ENCODE peak calls at places on chromosomes 3 and 15, in eight cellular contexts. X is Peyer's patch, Y is adrenal gland, J is WERI-Rb-1, W is pancreas, K is IMR-90, P is sigmoid colon, E is lower lobe of right lung. D is an unnamed sample. For H3K9me3, the result is how much of the 10 kb centered on the place peaks cover.

GRCh38 chr3:195876297-195877031 is 31.9 kb downstream of the TNK2 start:
- DNase-seq in X (peak), Y (no peak), J (no peak), W (no peak), K (no peak), P (no peak), E (peak), D (peak)

GRCh38 chr3:174002543-174002942 is 605.0 kb downstream of the NLGN1 start:
- DNase-seq in X (no peak), Y (no peak), J (no peak), W (no peak), K (no peak), P (no peak), E (no peak), D (no peak)

GRCh38 chr3:150407051-150407817 is 864 bp upstream of the TSC22D2 start:
- DNase-seq in X (no peak), Y (no peak), J (no peak), W (no peak), K (peak), P (no peak), E (no peak), D (no peak)

GRCh38 chr3:126923423-126923822 is 59.5 kb upstream of the PLXNA1 start:
- DNase-seq in X (no peak), Y (no peak), J (no peak), W (no peak), K (no peak), P (peak), E (no peak), D (no peak)

GRCh38 chr3:48128779-48129178 is 59.4 kb downstream of the CDC25A start:
- DNase-seq in X (no peak), Y (no peak), J (no peak), W (no peak), K (no peak), P (no peak), E (no peak), D (no peak)

GRCh38 chr3:31495971-31496370 is 36.8 kb upstream of the STT3B start:
- DNase-seq in X (no peak), Y (no peak), J (no peak), W (no peak), K (peak), P (no peak), E (no peak), D (no peak)

GRCh38 chr15:40891810-40892448 is 2.3 kb upstream of the VPS18 start:
- DNase-seq in X (peak), Y (no peak), J (peak), W (peak), K (peak), P (no peak), E (no peak), D (no peak)

GRCh38 chr3:88167173-88167572 is 17.4 kb downstream of the C3orf38 start:
- DNase-seq in X (no peak), Y (no peak), J (no peak), W (no peak), K (peak), P (no peak), E (no peak), D (no peak)

GRCh38 chr3:152156880-152157279 is 111.8 kb upstream of the MBNL1 start:
- DNase-seq in X (no peak), Y (no peak), J (no peak), W (no peak), K (no peak), P (no peak), E (no peak), D (no peak)

GRCh38 chr3:114879059-114880031 is 267.7 kb downstream of the ZBTB20 start:
- DNase-seq in X (no peak), Y (peak), J (no peak), W (no peak), K (peak), P (no peak), E (no peak), D (no peak)

GRCh38 chr3:188772886-188773285 is 398.9 kb upstream of the TPRG1 start:
- DNase-seq in X (no peak), Y (peak), J (no peak), W (peak), K (peak), P (no peak), E (no peak), D (no peak)

GRCh38 chr3:192819001-192819569 is 91.7 kb upstream of the FGF12 start:
- DNase-seq in X (no peak), Y (no peak), J (no peak), W (no peak), K (peak), P (no peak), E (no peak), D (no peak)

GRCh38 chr3:37599186-37599585 is 262.5 kb upstream of the CTDSPL start:
- DNase-seq in X (no peak), Y (no peak), J (no peak), W (no peak), K (no peak), P (no peak), E (no peak), D (no peak)

GRCh38 chr3:11749486-11749885 is 97.2 kb downstream of the TAMM41 start:
- DNase-seq in X (no peak), Y (no peak), J (no peak), W (no peak), K (no peak), P (no peak), E (no peak), D (no peak)

GRCh38 chr3:113054552-113054951 is 63.8 kb downstream of the GTPBP8 start:
- DNase-seq in X (no peak), Y (no peak), J (no peak), W (no peak), K (peak), P (no peak), E (no peak), D (no peak)

GRCh38 chr3:36192901-36193300 is 187.4 kb upstream of the STAC start:
- DNase-seq in X (no peak), Y (no peak), J (no peak), W (no peak), K (no peak), P (no peak), E (no peak), D (no peak)

GRCh38 chr15:60353245-60353940 is 44.4 kb downstream of the ANXA2 start:
- DNase-seq in X (no peak), Y (no peak), J (no peak), W (no peak), K (peak), P (no peak), E (no peak), D (no peak)

GRCh38 chr15:75961332-75961731 is 50.9 kb downstream of the NRG4 start:
- DNase-seq in X (no peak), Y (no peak), J (no peak), W (no peak), K (no peak), P (no peak), E (no peak), D (no peak)

GRCh38 chr3:47985376-47985775 is 30.8 kb downstream of the MAP4 start:
- DNase-seq in X (no peak), Y (no peak), J (no peak), W (no peak), K (no peak), P (no peak), E (no peak), D (no peak)

DNA sequence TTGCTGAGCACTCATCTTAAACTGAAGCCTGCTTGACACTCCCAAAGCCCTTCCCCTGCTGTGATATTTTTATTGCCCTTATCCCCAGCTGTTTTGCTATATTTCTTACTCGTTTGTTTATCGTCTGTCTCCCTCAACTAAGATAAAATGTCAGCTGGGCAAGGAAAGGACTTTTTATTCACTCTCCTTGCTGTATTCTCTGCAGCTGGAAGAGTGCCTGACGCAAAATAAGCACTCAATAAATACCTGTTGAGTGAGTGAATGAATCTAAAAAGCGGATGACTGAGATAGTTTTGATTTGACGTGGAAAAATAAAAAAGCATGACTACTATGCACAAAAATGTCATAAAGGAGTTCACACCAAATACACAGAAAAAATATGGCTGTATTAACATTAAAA is 84.8 kb upstream of the POMGNT2 start:
- DNase-seq in X (no peak), Y (no peak), J (no peak), W (no peak), K (peak), P (no peak), E (no peak), D (no peak)
- H3K27ac ChIP-seq in X (peak), Y (no peak), J (no peak), W (no peak), K (peak), P (no peak), E (no peak), D (no peak)

GRCh38 chr3:129628169-129628522 is 21.7 kb upstream of the PLXND1 start:
- DNase-seq in X (no peak), Y (no peak), J (no peak), W (no peak), K (no peak), P (no peak), E (no peak), D (no peak)
- TF ChIP-seq CTCF in X (no peak), Y (no peak), J (no peak), W (no peak), K (no peak), P (no peak), E (peak), D (no peak)

GRCh38 chr15:25061808-25062550 is 107.2 kb downstream of the SNRPN start:
- DNase-seq in X (peak), Y (no peak), J (no peak), W (no peak), K (no peak), P (no peak), E (peak), D (peak)
- H3K9me3 ChIP-seq in X (half or more), Y (half or more), J (half or more), W (under half), K (half or more), P (half or more), E (half or more), D (half or more)

DNA sequence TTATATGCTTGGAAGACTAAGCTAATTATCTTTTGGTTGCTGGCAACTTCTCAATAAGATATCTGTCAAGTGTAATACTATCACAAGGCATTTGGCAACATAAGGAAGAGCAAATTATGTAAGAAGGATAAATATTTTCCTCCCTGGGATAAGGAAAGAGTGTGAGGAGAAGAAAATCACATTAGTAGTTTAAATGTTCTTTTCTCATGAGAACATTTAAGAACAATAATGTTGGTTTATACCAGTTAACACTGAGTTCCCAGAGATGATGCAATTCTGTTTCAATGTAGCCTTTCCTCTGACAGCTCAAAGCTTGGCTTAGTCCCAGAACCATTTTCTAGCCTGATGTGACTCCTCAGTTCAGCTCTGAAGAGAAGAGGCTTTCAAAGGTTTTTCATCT is 66.1 kb upstream of the NPHP3 start:
- DNase-seq in X (no peak), Y (peak), J (no peak), W (no peak), K (peak), P (no peak), E (no peak), D (no peak)
- H3K27ac ChIP-seq in X (no peak), Y (no peak), J (no peak), W (no peak), K (no peak), P (peak), E (no peak), D (no peak)

GRCh38 chr3:27488821-27489220 is 4.6 kb upstream of the SLC4A7 start:
- DNase-seq in X (no peak), Y (no peak), J (no peak), W (no peak), K (no peak), P (no peak), E (no peak), D (no peak)
- TF ChIP-seq CTCF in X (no peak), Y (no peak), J (no peak), W (no peak), K (no peak), P (no peak), E (no peak), D (no peak)

GRCh38 chr15:26624128-26624527 is 148.7 kb downstream of the GABRB3 start:
- DNase-seq in X (no peak), Y (no peak), J (no peak), W (no peak), K (no peak), P (no peak), E (no peak), D (no peak)

GRCh38 chr15:26628071-26628470 is 144.8 kb downstream of the GABRB3 start:
- DNase-seq in X (no peak), Y (no peak), J (no peak), W (no peak), K (no peak), P (no peak), E (no peak), D (no peak)

GRCh38 chr15:26620528-26620927 is 152.3 kb downstream of the GABRB3 start:
- DNase-seq in X (no peak), Y (no peak), J (no peak), W (no peak), K (no peak), P (no peak), E (no peak), D (no peak)

GRCh38 chr15:26628879-26629529 is 143.9 kb downstream of the GABRB3 start:
- DNase-seq in X (peak), Y (peak), J (no peak), W (peak), K (peak), P (no peak), E (peak), D (peak)

GRCh38 chr15:26623071-26623470 is 149.8 kb downstream of the GABRB3 start:
- DNase-seq in X (no peak), Y (no peak), J (no peak), W (no peak), K (no peak), P (no peak), E (no peak), D (no peak)
- H3K9me3 ChIP-seq in X (under half), Y (under half), J (under half), W (under half), K (under half), P (under half), E (under half), D (under half)

GRCh38 chr3:16475766-16476165 is 37.7 kb downstream of the RFTN1 start:
- DNase-seq in X (no peak), Y (no peak), J (no peak), W (no peak), K (no peak), P (no peak), E (no peak), D (no peak)
- H3K27ac ChIP-seq in X (no peak), Y (no peak), J (no peak), W (no peak), K (peak), P (no peak), E (no peak), D (no peak)